ENCODE peak calls at places on chromosome 14, in four cellular contexts. One of them, this sample, is unnamed.

GRCh38 chr14:49858383-49858782 is 5.8 kb upstream of the NEMF start:
- DNase-seq in renal cortical epithelial cell: no peak
- DNase-seq in SW480: no peak
- DNase-seq in LHCN-M2: no peak
- DNase-seq in this sample: no peak

GRCh38 chr14:58299665-58300202 is 1.4 kb downstream of the ARID4A start:
- DNase-seq in renal cortical epithelial cell: no peak
- DNase-seq in SW480: peak; percentile 17
- DNase-seq in LHCN-M2: peak; percentile 19
- DNase-seq in this sample: no peak

GRCh38 chr14:101017806-101018560 is 114.5 kb upstream of the RTL1 start:
- DNase-seq in renal cortical epithelial cell: no peak
- DNase-seq in SW480: no peak
- DNase-seq in LHCN-M2: no peak
- DNase-seq in this sample: no peak

GRCh38 chr14:52703225-52703624 is 3.8 kb upstream of the PSMC6 start:
- DNase-seq in renal cortical epithelial cell: peak; percentile 96
- DNase-seq in SW480: no peak
- DNase-seq in LHCN-M2: peak; percentile 88
- DNase-seq in this sample: peak; percentile 97

GRCh38 chr14:77098470-77099353 is 654 bp downstream of the CIPC start:
- DNase-seq in renal cortical epithelial cell: peak; percentile 34
- DNase-seq in SW480: peak; percentile 17
- DNase-seq in LHCN-M2: no peak
- DNase-seq in this sample: peak; percentile 18

GRCh38 chr14:99635116-99635515 is 9.8 kb upstream of the HHIPL1 start:
- DNase-seq in renal cortical epithelial cell: no peak
- DNase-seq in SW480: no peak
- DNase-seq in LHCN-M2: no peak
- DNase-seq in this sample: no peak

GRCh38 chr14:105944632-105945610 is 418.5 kb downstream of the TMEM121 start:
- DNase-seq in renal cortical epithelial cell: no peak
- DNase-seq in SW480: peak; percentile 79
- DNase-seq in LHCN-M2: peak; percentile 3
- DNase-seq in this sample: no peak

GRCh38 chr14:103361868-103362267 is 23.3 kb upstream of the MARK3 start:
- DNase-seq in renal cortical epithelial cell: peak; percentile 95
- DNase-seq in SW480: peak; percentile 93
- DNase-seq in LHCN-M2: peak; percentile 91
- DNase-seq in this sample: peak; percentile 97

GRCh38 chr14:101184104-101184455 is 280.6 kb upstream of the RTL1 start:
- DNase-seq in renal cortical epithelial cell: no peak
- DNase-seq in SW480: no peak
- DNase-seq in LHCN-M2: no peak
- DNase-seq in this sample: no peak